ENCODE peak calls at places on chromosomes 13 and 19, in seven cellular contexts. W is activated CD8-positive, alpha-beta memory T cell treated with anti-CD3 and anti-CD28 coated beads for 4 hours; H is nucleus accumbens; T is ELR; M is activated CD8-positive, alpha-beta T cell treated with anti-CD3 and anti-CD28 coated beads for 36 hours; N is cardiac muscle cell; C is RWPE2. U is an unnamed sample.

GRCh38 chr19:18543814-18544475 is 572 bp upstream of the FKBP8 start:
- DNase-seq in H (peak; percentile 50), T (peak; percentile 82), C (no peak), M (peak; percentile 91), W (no peak), N (peak; percentile 72), U (peak; percentile 62)

GRCh38 chr13:49185264-49185663 is 34.9 kb upstream of the MLNR start:
- DNase-seq in H (no peak), M (no peak), N (no peak), C (no peak), W (no peak), T (no peak), U (no peak)

GRCh38 chr19:38993271-38993670 is 17.7 kb upstream of the FBXO17 start:
- DNase-seq in W (no peak), N (peak; percentile 68), C (no peak), M (no peak), T (peak; percentile 83), H (no peak), U (no peak)

GRCh38 chr19:55333870-55334269 is 5.8 kb upstream of the KMT5C start:
- DNase-seq in H (no peak), W (no peak), N (no peak), T (no peak), C (no peak), M (no peak), U (no peak)

GRCh38 chr13:79547821-79548220 is 66.9 kb downstream of the NDFIP2 start:
- DNase-seq in W (no peak), N (peak; percentile 26), C (no peak), T (no peak), H (no peak), M (no peak), U (no peak)

GRCh38 chr13:75481176-75482069 is 546 bp downstream of the TBC1D4 start:
- DNase-seq in W (no peak), H (peak; percentile 32), T (peak; percentile 53), C (peak; percentile 41), M (peak; percentile 38), N (peak; percentile 33), U (peak; percentile 78)

GRCh38 chr13:24539500-24540165 is 27.1 kb upstream of the PARP4 start:
- DNase-seq in C (no peak), T (no peak), M (no peak), N (no peak), H (no peak), W (no peak), U (no peak)

GRCh38 chr13:112444001-112444311 is 67.8 kb downstream of the SPACA7 start:
- DNase-seq in T (peak; percentile 55), M (peak; percentile 75), W (no peak), C (no peak), H (peak; percentile 57), N (peak; percentile 62), U (peak; percentile 92)

GRCh38 chr19:33408538-33408937 is 35.0 kb downstream of the CEBPG start:
- DNase-seq in T (no peak), H (no peak), N (no peak), W (no peak), C (no peak), M (no peak), U (no peak)

GRCh38 chr19:45477713-45478453 is 10.1 kb downstream of the FOSB start:
- DNase-seq in C (no peak), M (peak; percentile 52), T (peak; percentile 89), H (no peak), W (no peak), N (no peak), U (no peak)

GRCh38 chr19:35476149-35476548 is 14.1 kb downstream of the KRTDAP start:
- DNase-seq in W (no peak), T (no peak), C (no peak), H (no peak), M (peak; percentile 54), N (no peak), U (no peak)

GRCh38 chr13:24083722-24084421 is 76.6 kb upstream of the SPATA13 start:
- DNase-seq in M (no peak), T (no peak), W (no peak), H (peak; percentile 69), N (no peak), C (no peak), U (peak; percentile 57)

GRCh38 chr19:46000497-46001246 is 5.4 kb downstream of the CCDC61 start:
- DNase-seq in C (no peak), W (peak; percentile 48), N (peak; percentile 15), M (peak; percentile 79), H (peak; percentile 84), T (no peak), U (peak; percentile 73)

GRCh38 chr19:39599116-39599515 is 3.2 kb upstream of the LGALS13 start:
- DNase-seq in T (peak; percentile 34), H (no peak), C (no peak), W (no peak), N (peak; percentile 42), M (peak; percentile 48), U (peak; percentile 48)

GRCh38 chr19:23241433-23241832 is 8.8 kb downstream of the ZNF724 start:
- DNase-seq in C (no peak), N (no peak), M (no peak), H (no peak), T (peak; percentile 6), W (no peak), U (no peak)

GRCh38 chr19:38831142-38831605 is 420 bp downstream of the ECH1 start:
- DNase-seq in H (peak; percentile 45), N (peak; percentile 96), T (peak; percentile 98), C (no peak), M (peak; percentile 63), W (no peak), U (peak; percentile 73)

GRCh38 chr13:110119943-110120905 is 186.7 kb downstream of the COL4A1 start:
- DNase-seq in H (no peak), M (no peak), N (no peak), W (no peak), T (peak; percentile 72), C (peak; percentile 71), U (peak; percentile 32)

GRCh38 chr13:42038661-42039456 is 9.6 kb upstream of the DGKH start:
- DNase-seq in W (no peak), H (no peak), N (no peak), M (no peak), C (no peak), T (peak; percentile 10), U (no peak)

GRCh38 chr13:40974460-40975407 is 44.4 kb downstream of the ELF1 start:
- DNase-seq in C (no peak), W (no peak), M (peak; percentile 53), N (peak; percentile 89), T (peak; percentile 54), H (no peak), U (no peak)

GRCh38 chr13:70844391-70845108 is 736.3 kb upstream of the KLHL1 start:
- DNase-seq in M (no peak), H (no peak), T (no peak), N (no peak), W (no peak), C (no peak), U (no peak)

GRCh38 chr13:51935326-51936171 is 73.8 kb downstream of the CCDC70 start:
- DNase-seq in H (no peak), M (no peak), N (peak; percentile 20), T (peak; percentile 45), W (no peak), C (no peak), U (peak; percentile 59)

U was measured in ecto neural progenitor cell.